ENCODE peak calls at places on chromosome 7, in nine cellular contexts. One of them, this sample, is unnamed.

GRCh38 chr7:95322396-95322795 is 1.9 kb downstream of the PON1 start:
- DNase-seq in B cell: no peak
- DNase-seq in brain microvascular endothelial cell: peak
- DNase-seq in activated CD8-positive, alpha-beta T cell treated with anti-CD3 and anti-CD28 coated beads for 36 hours: no peak
- DNase-seq in GM20000: no peak
- DNase-seq in mammary epithelial cell: no peak
- DNase-seq in progenitor cell of endocrine pancreas: no peak
- DNase-seq in PC-3: no peak
- DNase-seq in SK-N-SH: no peak
- DNase-seq in this sample: no peak

GRCh38 chr7:78489851-78490250 is 691.3 kb downstream of the PHTF2 start:
- DNase-seq in B cell: no peak
- DNase-seq in brain microvascular endothelial cell: no peak
- DNase-seq in activated CD8-positive, alpha-beta T cell treated with anti-CD3 and anti-CD28 coated beads for 36 hours: no peak
- DNase-seq in GM20000: no peak
- DNase-seq in mammary epithelial cell: no peak
- DNase-seq in progenitor cell of endocrine pancreas: no peak
- DNase-seq in PC-3: no peak
- DNase-seq in SK-N-SH: no peak
- DNase-seq in this sample: no peak

GRCh38 chr7:24115661-24116060 is 168.3 kb upstream of the NPY start:
- DNase-seq in B cell: no peak
- DNase-seq in brain microvascular endothelial cell: no peak
- DNase-seq in activated CD8-positive, alpha-beta T cell treated with anti-CD3 and anti-CD28 coated beads for 36 hours: no peak
- DNase-seq in GM20000: no peak
- DNase-seq in mammary epithelial cell: no peak
- DNase-seq in progenitor cell of endocrine pancreas: no peak
- DNase-seq in PC-3: no peak
- DNase-seq in SK-N-SH: no peak
- DNase-seq in this sample: no peak

GRCh38 chr7:114150704-114151103 is 231.9 kb upstream of the PPP1R3A start:
- DNase-seq in B cell: no peak
- DNase-seq in brain microvascular endothelial cell: no peak
- DNase-seq in activated CD8-positive, alpha-beta T cell treated with anti-CD3 and anti-CD28 coated beads for 36 hours: no peak
- DNase-seq in GM20000: no peak
- DNase-seq in mammary epithelial cell: no peak
- DNase-seq in progenitor cell of endocrine pancreas: no peak
- DNase-seq in PC-3: no peak
- DNase-seq in SK-N-SH: no peak
- DNase-seq in this sample: no peak

GRCh38 chr7:28591275-28591674 is 179.0 kb downstream of the CREB5 start:
- DNase-seq in B cell: no peak
- DNase-seq in brain microvascular endothelial cell: no peak
- DNase-seq in activated CD8-positive, alpha-beta T cell treated with anti-CD3 and anti-CD28 coated beads for 36 hours: no peak
- DNase-seq in GM20000: no peak
- DNase-seq in mammary epithelial cell: no peak
- DNase-seq in progenitor cell of endocrine pancreas: no peak
- DNase-seq in PC-3: no peak
- DNase-seq in SK-N-SH: no peak
- DNase-seq in this sample: no peak

GRCh38 chr7:111919164-111919563 is 287.0 kb downstream of the DOCK4 start:
- DNase-seq in B cell: no peak
- DNase-seq in brain microvascular endothelial cell: no peak
- DNase-seq in activated CD8-positive, alpha-beta T cell treated with anti-CD3 and anti-CD28 coated beads for 36 hours: no peak
- DNase-seq in GM20000: no peak
- DNase-seq in mammary epithelial cell: no peak
- DNase-seq in progenitor cell of endocrine pancreas: no peak
- DNase-seq in PC-3: no peak
- DNase-seq in SK-N-SH: no peak
- DNase-seq in this sample: no peak

GRCh38 chr7:90474284-90475210 is 5.1 kb downstream of the PTTG1IP2 start:
- DNase-seq in B cell: no peak
- DNase-seq in brain microvascular endothelial cell: peak
- DNase-seq in activated CD8-positive, alpha-beta T cell treated with anti-CD3 and anti-CD28 coated beads for 36 hours: no peak
- DNase-seq in GM20000: no peak
- DNase-seq in mammary epithelial cell: peak
- DNase-seq in progenitor cell of endocrine pancreas: no peak
- DNase-seq in PC-3: peak
- DNase-seq in SK-N-SH: no peak
- DNase-seq in this sample: no peak

GRCh38 chr7:79593819-79594218 is 140.4 kb upstream of the MAGI2 start:
- DNase-seq in B cell: no peak
- DNase-seq in brain microvascular endothelial cell: no peak
- DNase-seq in activated CD8-positive, alpha-beta T cell treated with anti-CD3 and anti-CD28 coated beads for 36 hours: no peak
- DNase-seq in GM20000: no peak
- DNase-seq in mammary epithelial cell: no peak
- DNase-seq in progenitor cell of endocrine pancreas: no peak
- DNase-seq in PC-3: peak
- DNase-seq in SK-N-SH: no peak
- DNase-seq in this sample: no peak

GRCh38 chr7:37901236-37901827 is 15.3 kb downstream of the SFRP4 start:
- DNase-seq in B cell: no peak
- DNase-seq in brain microvascular endothelial cell: peak
- DNase-seq in activated CD8-positive, alpha-beta T cell treated with anti-CD3 and anti-CD28 coated beads for 36 hours: no peak
- DNase-seq in GM20000: peak
- DNase-seq in mammary epithelial cell: peak
- DNase-seq in progenitor cell of endocrine pancreas: no peak
- DNase-seq in PC-3: peak
- DNase-seq in SK-N-SH: peak
- DNase-seq in this sample: no peak

GRCh38 chr7:76424413-76425111 is at the start of gene ZP3:
- DNase-seq in B cell: no peak
- DNase-seq in brain microvascular endothelial cell: no peak
- DNase-seq in activated CD8-positive, alpha-beta T cell treated with anti-CD3 and anti-CD28 coated beads for 36 hours: no peak
- DNase-seq in GM20000: no peak
- DNase-seq in mammary epithelial cell: peak
- DNase-seq in progenitor cell of endocrine pancreas: no peak
- DNase-seq in PC-3: no peak
- DNase-seq in SK-N-SH: no peak
- DNase-seq in this sample: no peak

GRCh38 chr7:91286432-91286831 is 22.2 kb downstream of the FZD1 start:
- DNase-seq in B cell: no peak
- DNase-seq in brain microvascular endothelial cell: no peak
- DNase-seq in activated CD8-positive, alpha-beta T cell treated with anti-CD3 and anti-CD28 coated beads for 36 hours: no peak
- DNase-seq in GM20000: no peak
- DNase-seq in mammary epithelial cell: no peak
- DNase-seq in progenitor cell of endocrine pancreas: no peak
- DNase-seq in PC-3: no peak
- DNase-seq in SK-N-SH: no peak
- DNase-seq in this sample: no peak

GRCh38 chr7:98054585-98054984 is 52.1 kb upstream of the LMTK2 start:
- DNase-seq in B cell: no peak
- DNase-seq in brain microvascular endothelial cell: no peak
- DNase-seq in activated CD8-positive, alpha-beta T cell treated with anti-CD3 and anti-CD28 coated beads for 36 hours: no peak
- DNase-seq in GM20000: no peak
- DNase-seq in mammary epithelial cell: peak
- DNase-seq in progenitor cell of endocrine pancreas: no peak
- DNase-seq in PC-3: peak
- DNase-seq in SK-N-SH: no peak
- DNase-seq in this sample: no peak

GRCh38 chr7:90119178-90119971 is 34.9 kb upstream of the STEAP1 start:
- DNase-seq in B cell: no peak
- DNase-seq in brain microvascular endothelial cell: no peak
- DNase-seq in activated CD8-positive, alpha-beta T cell treated with anti-CD3 and anti-CD28 coated beads for 36 hours: peak
- DNase-seq in GM20000: peak
- DNase-seq in mammary epithelial cell: peak
- DNase-seq in progenitor cell of endocrine pancreas: no peak
- DNase-seq in PC-3: no peak
- DNase-seq in SK-N-SH: peak
- DNase-seq in this sample: no peak

GRCh38 chr7:22147113-22147512 is 201.4 kb upstream of the CDCA7L start:
- DNase-seq in B cell: no peak
- DNase-seq in brain microvascular endothelial cell: no peak
- DNase-seq in activated CD8-positive, alpha-beta T cell treated with anti-CD3 and anti-CD28 coated beads for 36 hours: peak
- DNase-seq in GM20000: no peak
- DNase-seq in mammary epithelial cell: no peak
- DNase-seq in progenitor cell of endocrine pancreas: no peak
- DNase-seq in PC-3: no peak
- DNase-seq in SK-N-SH: peak
- DNase-seq in this sample: no peak

DNA sequence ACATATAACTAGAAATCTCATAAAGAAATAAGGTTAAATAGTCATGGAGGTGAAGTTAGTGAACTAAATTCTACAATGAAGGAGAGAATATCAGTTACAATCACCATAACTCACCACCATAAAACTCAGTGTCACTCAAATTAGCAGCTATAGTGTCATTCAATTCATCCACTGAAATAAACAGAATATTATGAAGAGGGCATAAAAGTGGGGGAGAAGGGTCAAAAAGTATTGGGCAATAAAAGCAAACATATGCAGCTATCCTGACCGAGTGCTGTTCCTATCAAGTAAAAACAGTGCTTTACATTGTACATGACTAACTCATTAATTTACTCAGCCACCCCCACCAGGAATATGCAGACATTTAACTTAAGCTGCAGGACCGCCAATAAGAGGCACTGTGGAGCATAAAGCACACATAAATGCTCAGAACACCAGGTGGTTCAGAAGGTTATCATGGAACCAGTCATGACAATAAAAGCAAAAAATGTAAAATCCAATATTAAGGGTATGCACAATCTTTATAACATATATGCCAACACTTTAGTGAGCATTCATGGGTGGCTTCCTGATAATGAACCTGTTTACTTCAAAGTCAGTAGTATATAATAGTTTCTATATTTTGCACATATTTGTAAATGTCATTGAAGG is 95.5 kb upstream of the LAMB4 start:
- DNase-seq in B cell: no peak
- DNase-seq in brain microvascular endothelial cell: no peak
- DNase-seq in activated CD8-positive, alpha-beta T cell treated with anti-CD3 and anti-CD28 coated beads for 36 hours: no peak
- DNase-seq in GM20000: no peak
- DNase-seq in mammary epithelial cell: no peak
- DNase-seq in progenitor cell of endocrine pancreas: no peak
- DNase-seq in PC-3: no peak
- DNase-seq in SK-N-SH: no peak
- DNase-seq in this sample: no peak
- TF ChIP-seq CTCF in B cell: no peak
- TF ChIP-seq CTCF in brain microvascular endothelial cell: peak
- TF ChIP-seq CTCF in activated CD8-positive, alpha-beta T cell treated with anti-CD3 and anti-CD28 coated beads for 36 hours: no peak
- TF ChIP-seq CTCF in GM20000: no peak
- TF ChIP-seq CTCF in mammary epithelial cell: no peak
- TF ChIP-seq CTCF in progenitor cell of endocrine pancreas: no peak
- TF ChIP-seq CTCF in PC-3: no peak
- TF ChIP-seq CTCF in SK-N-SH: no peak
- TF ChIP-seq CTCF in this sample: no peak

DNA sequence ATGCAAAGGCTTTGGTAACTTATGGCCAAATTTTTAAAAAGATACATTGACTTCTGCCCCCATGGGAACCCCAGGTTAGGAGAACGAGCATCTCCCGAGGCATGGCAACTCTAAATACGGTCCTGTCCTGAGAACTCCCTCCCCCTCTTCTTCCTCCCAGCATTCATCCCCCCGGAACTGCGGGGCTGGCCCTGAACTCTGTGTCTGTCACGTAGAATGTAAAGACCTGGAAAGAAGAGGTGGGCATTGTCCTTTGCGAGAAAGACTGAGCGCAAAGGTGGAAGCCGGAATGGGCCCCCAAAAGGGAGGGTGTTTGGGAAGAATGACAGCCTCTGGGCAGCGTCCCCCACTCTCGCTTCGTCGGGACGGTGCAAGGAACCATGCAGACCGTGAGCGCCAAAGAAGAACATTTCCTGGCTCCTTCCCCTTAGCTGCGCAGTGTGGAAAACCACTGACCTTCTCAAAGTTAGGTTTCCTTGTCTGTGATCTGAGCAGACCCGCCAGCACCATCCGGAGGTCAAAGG is 21.0 kb downstream of the SHH start:
- DNase-seq in B cell: no peak
- DNase-seq in brain microvascular endothelial cell: no peak
- DNase-seq in activated CD8-positive, alpha-beta T cell treated with anti-CD3 and anti-CD28 coated beads for 36 hours: no peak
- DNase-seq in GM20000: no peak
- DNase-seq in mammary epithelial cell: no peak
- DNase-seq in progenitor cell of endocrine pancreas: no peak
- DNase-seq in PC-3: no peak
- DNase-seq in SK-N-SH: no peak
- DNase-seq in this sample: no peak
- TF ChIP-seq CTCF in B cell: no peak
- TF ChIP-seq CTCF in brain microvascular endothelial cell: no peak
- TF ChIP-seq CTCF in activated CD8-positive, alpha-beta T cell treated with anti-CD3 and anti-CD28 coated beads for 36 hours: no peak
- TF ChIP-seq CTCF in GM20000: no peak
- TF ChIP-seq CTCF in mammary epithelial cell: no peak
- TF ChIP-seq CTCF in progenitor cell of endocrine pancreas: no peak
- TF ChIP-seq CTCF in PC-3: no peak
- TF ChIP-seq CTCF in SK-N-SH: no peak
- TF ChIP-seq CTCF in this sample: no peak

GRCh38 chr7:26368542-26368941 is 76.9 kb downstream of the SNX10 start:
- DNase-seq in B cell: no peak
- DNase-seq in brain microvascular endothelial cell: no peak
- DNase-seq in activated CD8-positive, alpha-beta T cell treated with anti-CD3 and anti-CD28 coated beads for 36 hours: no peak
- DNase-seq in GM20000: no peak
- DNase-seq in mammary epithelial cell: no peak
- DNase-seq in progenitor cell of endocrine pancreas: no peak
- DNase-seq in PC-3: peak
- DNase-seq in SK-N-SH: no peak
- DNase-seq in this sample: no peak
- TF ChIP-seq CTCF in B cell: no peak
- TF ChIP-seq CTCF in brain microvascular endothelial cell: no peak
- TF ChIP-seq CTCF in activated CD8-positive, alpha-beta T cell treated with anti-CD3 and anti-CD28 coated beads for 36 hours: no peak
- TF ChIP-seq CTCF in GM20000: no peak
- TF ChIP-seq CTCF in mammary epithelial cell: no peak
- TF ChIP-seq CTCF in progenitor cell of endocrine pancreas: no peak
- TF ChIP-seq CTCF in PC-3: peak
- TF ChIP-seq CTCF in SK-N-SH: peak
- TF ChIP-seq CTCF in this sample: no peak

GRCh38 chr7:65960351-65961074 is 21.5 kb downstream of the GUSB start:
- DNase-seq in B cell: no peak
- DNase-seq in brain microvascular endothelial cell: no peak
- DNase-seq in activated CD8-positive, alpha-beta T cell treated with anti-CD3 and anti-CD28 coated beads for 36 hours: no peak
- DNase-seq in GM20000: no peak
- DNase-seq in mammary epithelial cell: no peak
- DNase-seq in progenitor cell of endocrine pancreas: no peak
- DNase-seq in PC-3: no peak
- DNase-seq in SK-N-SH: no peak
- DNase-seq in this sample: no peak

GRCh38 chr7:65966167-65966566 is 15.8 kb downstream of the GUSB start:
- DNase-seq in B cell: no peak
- DNase-seq in brain microvascular endothelial cell: no peak
- DNase-seq in activated CD8-positive, alpha-beta T cell treated with anti-CD3 and anti-CD28 coated beads for 36 hours: no peak
- DNase-seq in GM20000: no peak
- DNase-seq in mammary epithelial cell: no peak
- DNase-seq in progenitor cell of endocrine pancreas: no peak
- DNase-seq in PC-3: no peak
- DNase-seq in SK-N-SH: no peak
- DNase-seq in this sample: no peak

GRCh38 chr7:65967361-65968155 is 14.5 kb downstream of the GUSB start:
- DNase-seq in B cell: no peak
- DNase-seq in brain microvascular endothelial cell: no peak
- DNase-seq in activated CD8-positive, alpha-beta T cell treated with anti-CD3 and anti-CD28 coated beads for 36 hours: no peak
- DNase-seq in GM20000: no peak
- DNase-seq in mammary epithelial cell: no peak
- DNase-seq in progenitor cell of endocrine pancreas: no peak
- DNase-seq in PC-3: no peak
- DNase-seq in SK-N-SH: no peak
- DNase-seq in this sample: no peak

DNA sequence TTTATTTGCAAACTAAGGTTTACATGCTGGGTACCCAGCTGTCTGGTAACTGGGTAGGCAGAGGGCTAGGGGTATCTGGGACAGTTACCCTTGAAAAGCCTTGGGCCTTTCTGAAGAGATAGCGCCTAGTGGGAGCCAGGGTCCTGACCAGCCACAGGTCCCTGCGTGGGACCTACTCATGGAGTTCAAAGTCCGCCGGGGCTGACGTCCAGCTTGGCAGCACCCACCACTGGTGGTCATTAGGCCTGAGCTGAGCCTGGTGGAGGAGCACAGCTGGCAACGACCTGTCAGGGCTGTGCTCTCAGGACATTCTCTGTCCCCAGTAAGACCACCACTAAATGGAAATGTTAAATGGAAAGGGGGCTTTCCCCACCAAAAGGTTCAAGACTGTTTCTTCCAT is 20.0 kb downstream of the GUSB start:
- DNase-seq in B cell: no peak
- DNase-seq in brain microvascular endothelial cell: no peak
- DNase-seq in activated CD8-positive, alpha-beta T cell treated with anti-CD3 and anti-CD28 coated beads for 36 hours: no peak
- DNase-seq in GM20000: no peak
- DNase-seq in mammary epithelial cell: no peak
- DNase-seq in progenitor cell of endocrine pancreas: no peak
- DNase-seq in PC-3: no peak
- DNase-seq in SK-N-SH: no peak
- DNase-seq in this sample: no peak
- TF ChIP-seq CTCF in B cell: no peak
- TF ChIP-seq CTCF in brain microvascular endothelial cell: no peak
- TF ChIP-seq CTCF in activated CD8-positive, alpha-beta T cell treated with anti-CD3 and anti-CD28 coated beads for 36 hours: no peak
- TF ChIP-seq CTCF in GM20000: no peak
- TF ChIP-seq CTCF in mammary epithelial cell: no peak
- TF ChIP-seq CTCF in progenitor cell of endocrine pancreas: no peak
- TF ChIP-seq CTCF in PC-3: no peak
- TF ChIP-seq CTCF in SK-N-SH: no peak
- TF ChIP-seq CTCF in this sample: no peak

This sample was measured in mesothelial cell of epicardium.